ENCODE peak calls at places on chromosomes 7 and 10, in five cellular contexts. B, H, M, A and S are unnamed samples.

GRCh38 chr10:102581401-102581800 is 62.9 kb upstream of the TRIM8 start:
- DNase-seq in B (no peak), H (no peak), M (no peak), A (no peak), S (no peak)

GRCh38 chr7:74069086-74069541 is 14.5 kb upstream of the LIMK1 start:
- DNase-seq in B (no peak), H (no peak), M (no peak), A (no peak), S (no peak)

GRCh38 chr10:51808187-51808586 is 108.8 kb upstream of the CSTF2T start:
- DNase-seq in B (no peak), H (no peak), M (no peak), A (no peak), S (no peak)

GRCh38 chr10:103776878-103777591 is 78.3 kb downstream of the SH3PXD2A start:
- DNase-seq in B (no peak), H (no peak), M (no peak), A (no peak), S (peak; percentile 60)

GRCh38 chr10:120457431-120458172 is 575 bp downstream of the PLPP4 start:
- DNase-seq in B (no peak), H (no peak), M (no peak), A (no peak), S (no peak)

GRCh38 chr10:43739171-43739570 is 90.5 kb upstream of the ZNF32 start:
- DNase-seq in B (no peak), H (no peak), M (no peak), A (no peak), S (no peak)

GRCh38 chr7:28180364-28181147 is at the start of gene JAZF1:
- DNase-seq in B (no peak), H (peak; percentile 33), M (no peak), A (no peak), S (peak; percentile 93)

GRCh38 chr7:154946166-154946565 is 56.8 kb downstream of the PAXIP1 start:
- DNase-seq in B (no peak), H (no peak), M (no peak), A (no peak), S (no peak)

GRCh38 chr10:127407551-127407950 is 141.6 kb upstream of the NPS start:
- DNase-seq in B (no peak), H (no peak), M (no peak), A (no peak), S (no peak)

GRCh38 chr7:89681448-89681847 is 472.8 kb upstream of the STEAP1 start:
- DNase-seq in B (no peak), H (no peak), M (no peak), A (no peak), S (no peak)

GRCh38 chr7:75992083-75992755 is 2.2 kb downstream of the TMEM120A start:
- DNase-seq in B (no peak), H (no peak), M (no peak), A (no peak), S (peak; percentile 19)

GRCh38 chr7:75987805-75988630 is 6.4 kb downstream of the TMEM120A start:
- DNase-seq in B (no peak), H (no peak), M (no peak), A (no peak), S (peak; percentile 43)

GRCh38 chr7:75989084-75989725 is 5.2 kb downstream of the TMEM120A start:
- DNase-seq in B (no peak), H (no peak), M (no peak), A (no peak), S (peak; percentile 75)

GRCh38 chr7:75991531-75992082 is 2.8 kb downstream of the TMEM120A start:
- DNase-seq in B (no peak), H (no peak), M (no peak), A (no peak), S (no peak)

GRCh38 chr7:75989726-75990388 is 4.5 kb downstream of the TMEM120A start:
- DNase-seq in B (no peak), H (no peak), M (no peak), A (peak; percentile 11), S (peak; percentile 68)
- TF ChIP-seq RAD21 in B (no peak), H (no peak), M (no peak), A (no peak), S (no peak)

GRCh38 chr10:60099998-60100747 is 193.8 kb upstream of the CCDC6 start:
- DNase-seq in B (peak; percentile 39), H (peak; percentile 64), M (no peak), A (peak; percentile 39), S (peak; percentile 37)
- TF ChIP-seq RAD21 in B (peak; percentile 76), H (peak; percentile 79), M (peak; percentile 66), A (no peak), S (peak; percentile 85)

GRCh38 chr10:8059191-8059936 is 4.9 kb downstream of the GATA3 start:
- DNase-seq in B (no peak), H (no peak), M (no peak), A (no peak), S (no peak)

GRCh38 chr10:8060704-8061121 is 6.2 kb downstream of the GATA3 start:
- DNase-seq in B (no peak), H (no peak), M (peak; percentile 27), A (no peak), S (no peak)

GRCh38 chr10:8063128-8063908 is 8.8 kb downstream of the GATA3 start:
- DNase-seq in B (no peak), H (no peak), M (no peak), A (no peak), S (no peak)

GRCh38 chr10:8060010-8060703 is 5.7 kb downstream of the GATA3 start:
- DNase-seq in B (no peak), H (no peak), M (peak; percentile 55), A (no peak), S (no peak)

DNA sequence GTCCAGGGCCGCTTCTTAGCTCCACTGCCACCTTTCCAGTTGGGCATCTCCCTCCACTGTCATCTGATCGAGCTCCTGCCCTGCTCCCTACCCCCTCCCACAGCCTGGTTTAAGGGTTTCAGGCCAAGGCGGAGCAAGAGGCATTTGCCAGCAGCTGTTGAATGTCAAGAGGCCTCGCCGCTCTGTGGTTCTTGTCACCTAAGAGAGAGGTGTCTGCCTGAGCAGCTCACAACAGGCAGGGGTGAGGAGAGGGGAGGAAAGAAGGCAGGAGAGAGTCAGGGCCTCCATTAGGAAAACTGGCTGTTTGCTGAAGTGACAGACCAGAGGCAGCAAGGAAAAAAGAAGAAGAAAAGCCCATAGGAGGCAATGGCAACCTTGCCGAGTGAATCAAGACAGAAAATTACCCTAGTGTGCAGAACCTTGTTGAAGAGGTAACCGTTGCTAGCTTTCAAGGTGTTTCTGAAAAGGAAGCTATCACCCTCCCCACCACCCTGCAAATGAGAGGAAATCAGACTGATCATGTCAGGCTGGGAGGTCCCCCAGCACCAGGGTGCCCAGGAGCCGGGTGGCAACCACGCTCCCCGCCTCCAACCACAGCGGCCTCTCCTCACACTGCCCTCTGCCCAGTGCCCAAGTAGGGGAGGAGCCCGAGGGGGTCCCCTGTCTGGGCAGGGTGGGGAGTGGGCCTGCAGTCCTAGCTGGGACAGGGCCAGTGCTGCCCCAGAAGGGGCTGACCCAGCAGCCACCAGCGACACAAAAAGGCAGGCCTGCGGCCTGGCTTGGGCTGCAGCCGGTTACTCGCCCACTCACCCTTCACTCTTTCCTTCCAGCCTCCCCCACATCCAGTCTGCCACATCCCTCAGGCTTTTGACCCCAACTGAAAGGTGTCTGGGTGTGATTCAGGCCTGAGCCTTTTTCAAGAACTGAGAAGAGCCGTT is 7.1 kb downstream of the GATA3 start:
- DNase-seq in B (no peak), H (no peak), M (no peak), A (no peak), S (no peak)
- TF ChIP-seq RAD21 in B (no peak), H (no peak), M (no peak), A (no peak), S (no peak)

GRCh38 chr10:33749042-33749441 is 414.6 kb upstream of the NRP1 start:
- DNase-seq in B (no peak), H (no peak), M (no peak), A (no peak), S (no peak)
- TF ChIP-seq RAD21 in B (no peak), H (no peak), M (no peak), A (no peak), S (no peak)

DNA sequence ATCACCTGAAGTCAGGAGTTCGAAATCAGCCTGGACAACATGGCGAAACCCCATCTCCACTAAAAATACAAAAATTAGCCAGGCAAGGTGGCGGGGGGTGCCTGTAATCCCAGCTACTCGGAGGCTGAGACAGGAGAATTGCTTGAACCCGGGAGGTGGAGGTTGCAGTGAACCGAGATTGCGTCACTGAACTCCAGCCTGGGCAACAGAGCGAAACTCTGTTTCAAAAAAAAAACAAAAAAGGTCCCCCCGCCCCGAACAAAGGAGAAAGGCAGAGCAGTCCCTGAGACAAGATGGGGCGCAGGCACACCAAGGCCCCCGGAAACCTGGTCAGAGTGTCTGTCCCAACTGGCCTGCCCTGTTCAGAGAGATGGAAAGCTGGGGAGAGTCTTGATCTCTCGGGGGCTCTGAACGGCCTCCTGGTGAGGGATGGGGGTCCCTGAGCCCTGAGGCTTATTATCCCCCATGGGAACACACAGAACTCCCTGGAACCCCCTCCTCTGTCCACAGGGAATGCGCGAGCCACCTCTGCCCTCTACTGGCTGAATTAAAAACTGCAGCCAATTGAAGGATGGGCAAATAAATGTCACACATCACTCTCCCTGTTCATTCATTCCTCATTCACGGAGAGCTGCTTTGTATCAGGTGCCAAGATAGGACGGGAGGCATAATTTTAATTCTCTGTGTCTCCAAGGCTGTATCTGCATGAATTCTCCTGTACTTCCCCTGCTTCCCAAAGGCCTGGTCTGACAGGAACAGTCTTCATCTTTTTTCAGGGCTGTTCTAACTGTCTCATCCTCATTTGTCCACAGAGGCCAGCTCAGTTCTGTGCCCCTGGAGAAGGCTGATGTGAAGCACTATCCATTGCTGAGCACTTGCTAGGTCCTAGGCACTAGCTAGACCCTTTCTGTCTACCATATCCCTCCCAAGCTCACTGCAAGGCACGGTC is 28.9 kb downstream of the MAT1A start:
- DNase-seq in B (no peak), H (peak; percentile 24), M (no peak), A (peak; percentile 48), S (peak; percentile 74)
- TF ChIP-seq RAD21 in B (peak; percentile 72), H (peak; percentile 64), M (peak; percentile 71), A (peak; percentile 18), S (peak; percentile 68)

GRCh38 chr10:71740069-71740468 is 20.5 kb upstream of the C10orf105 start:
- DNase-seq in B (no peak), H (no peak), M (no peak), A (no peak), S (no peak)
- TF ChIP-seq RAD21 in B (no peak), H (no peak), M (no peak), A (no peak), S (no peak)

DNA sequence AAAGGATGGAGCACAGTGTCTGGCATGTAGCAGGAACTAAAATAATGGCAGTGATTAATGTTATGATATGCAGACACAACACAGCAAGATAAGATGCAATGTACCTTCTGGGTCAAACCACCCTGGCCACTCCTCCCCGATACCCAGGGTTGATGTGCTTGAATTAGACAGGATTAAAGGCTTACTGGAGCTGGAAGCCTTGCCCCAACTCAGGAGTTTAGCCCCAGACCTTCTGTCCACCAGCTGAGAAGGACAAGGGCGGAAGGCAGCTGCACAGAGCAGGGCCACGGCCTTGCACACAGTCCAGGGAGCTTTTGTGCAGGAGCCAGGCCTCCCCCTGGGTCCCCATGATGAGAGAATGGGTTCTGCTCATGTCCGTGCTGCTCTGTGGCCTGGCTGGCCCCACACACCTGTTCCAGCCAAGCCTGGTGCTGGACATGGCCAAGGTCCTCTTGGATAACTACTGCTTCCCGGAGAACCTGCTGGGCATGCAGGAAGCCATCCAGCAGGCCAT is at the start of gene RBP3:
- DNase-seq in B (no peak), H (no peak), M (no peak), A (no peak), S (peak; percentile 81)
- TF ChIP-seq RAD21 in B (no peak), H (no peak), M (no peak), A (no peak), S (no peak)